ENCODE peak calls at places on chromosomes 13 and 19, in ten cellular contexts. One of them, this sample, is unnamed. For H3K4me1, the result is how much of the 10 kb centered on the place peaks cover.

GRCh38 chr13:51684076-51684475 is 99.8 kb downstream of the WDFY2 start:
- DNase-seq in heart right ventricle: no peak
- DNase-seq in right lobe of liver: no peak
- DNase-seq in adrenal gland: no peak
- DNase-seq in tibial artery: no peak
- DNase-seq in osteoblast: peak
- DNase-seq in thoracic aorta: no peak
- DNase-seq in cardiac muscle cell: no peak
- DNase-seq in uterus: no peak
- DNase-seq in fibroblast of lung: peak
- DNase-seq in this sample: no peak

GRCh38 chr19:58557253-58558065 is 952 bp downstream of the UBE2M start:
- DNase-seq in heart right ventricle: no peak
- DNase-seq in right lobe of liver: no peak
- DNase-seq in adrenal gland: peak
- DNase-seq in tibial artery: no peak
- DNase-seq in osteoblast: peak
- DNase-seq in thoracic aorta: no peak
- DNase-seq in cardiac muscle cell: no peak
- DNase-seq in uterus: no peak
- DNase-seq in fibroblast of lung: no peak
- DNase-seq in this sample: no peak

GRCh38 chr13:28657784-28658538 is 969 bp upstream of the POMP start:
- DNase-seq in heart right ventricle: no peak
- DNase-seq in right lobe of liver: no peak
- DNase-seq in adrenal gland: no peak
- DNase-seq in tibial artery: no peak
- DNase-seq in osteoblast: no peak
- DNase-seq in thoracic aorta: no peak
- DNase-seq in cardiac muscle cell: no peak
- DNase-seq in uterus: no peak
- DNase-seq in fibroblast of lung: peak
- DNase-seq in this sample: no peak

GRCh38 chr13:73957889-73958288 is 176.3 kb downstream of the KLF12 start:
- DNase-seq in heart right ventricle: no peak
- DNase-seq in right lobe of liver: no peak
- DNase-seq in adrenal gland: no peak
- DNase-seq in tibial artery: no peak
- DNase-seq in osteoblast: no peak
- DNase-seq in thoracic aorta: no peak
- DNase-seq in cardiac muscle cell: no peak
- DNase-seq in uterus: no peak
- DNase-seq in fibroblast of lung: no peak
- DNase-seq in this sample: no peak

GRCh38 chr13:77696006-77696862 is 1.3 kb upstream of the SLAIN1 start:
- DNase-seq in heart right ventricle: no peak
- DNase-seq in right lobe of liver: no peak
- DNase-seq in adrenal gland: no peak
- DNase-seq in tibial artery: no peak
- DNase-seq in osteoblast: no peak
- DNase-seq in thoracic aorta: no peak
- DNase-seq in cardiac muscle cell: peak
- DNase-seq in uterus: no peak
- DNase-seq in fibroblast of lung: peak
- DNase-seq in this sample: no peak

GRCh38 chr13:40076765-40077362 is 421.4 kb downstream of the COG6 start:
- DNase-seq in heart right ventricle: no peak
- DNase-seq in right lobe of liver: no peak
- DNase-seq in adrenal gland: no peak
- DNase-seq in tibial artery: no peak
- DNase-seq in osteoblast: no peak
- DNase-seq in thoracic aorta: no peak
- DNase-seq in cardiac muscle cell: no peak
- DNase-seq in uterus: no peak
- DNase-seq in fibroblast of lung: no peak
- DNase-seq in this sample: no peak

GRCh38 chr13:35475131-35475959 is 1.1 kb downstream of the MAB21L1 start:
- DNase-seq in heart right ventricle: peak
- DNase-seq in right lobe of liver: peak
- DNase-seq in adrenal gland: peak
- DNase-seq in tibial artery: peak
- DNase-seq in osteoblast: peak
- DNase-seq in thoracic aorta: no peak
- DNase-seq in cardiac muscle cell: peak
- DNase-seq in uterus: no peak
- DNase-seq in fibroblast of lung: peak
- DNase-seq in this sample: peak

GRCh38 chr19:50551034-50551712 is 17.1 kb downstream of the LRRC4B start:
- DNase-seq in heart right ventricle: no peak
- DNase-seq in right lobe of liver: no peak
- DNase-seq in adrenal gland: no peak
- DNase-seq in tibial artery: no peak
- DNase-seq in osteoblast: peak
- DNase-seq in thoracic aorta: no peak
- DNase-seq in cardiac muscle cell: no peak
- DNase-seq in uterus: no peak
- DNase-seq in fibroblast of lung: no peak
- DNase-seq in this sample: no peak

GRCh38 chr19:38684078-38684861 is 36.8 kb downstream of the ACTN4 start:
- DNase-seq in heart right ventricle: no peak
- DNase-seq in right lobe of liver: no peak
- DNase-seq in adrenal gland: peak
- DNase-seq in tibial artery: peak
- DNase-seq in osteoblast: peak
- DNase-seq in thoracic aorta: peak
- DNase-seq in cardiac muscle cell: no peak
- DNase-seq in uterus: peak
- DNase-seq in fibroblast of lung: peak
- DNase-seq in this sample: peak

GRCh38 chr19:38686530-38686888 is 39.1 kb downstream of the ACTN4 start:
- DNase-seq in heart right ventricle: no peak
- DNase-seq in right lobe of liver: no peak
- DNase-seq in adrenal gland: no peak
- DNase-seq in tibial artery: no peak
- DNase-seq in osteoblast: no peak
- DNase-seq in thoracic aorta: no peak
- DNase-seq in cardiac muscle cell: no peak
- DNase-seq in uterus: no peak
- DNase-seq in fibroblast of lung: no peak
- DNase-seq in this sample: no peak

GRCh38 chr19:38687837-38688378 is 40.5 kb downstream of the ACTN4 start:
- DNase-seq in heart right ventricle: no peak
- DNase-seq in right lobe of liver: no peak
- DNase-seq in adrenal gland: no peak
- DNase-seq in tibial artery: no peak
- DNase-seq in osteoblast: peak
- DNase-seq in thoracic aorta: no peak
- DNase-seq in cardiac muscle cell: no peak
- DNase-seq in uterus: no peak
- DNase-seq in fibroblast of lung: no peak
- DNase-seq in this sample: peak

GRCh38 chr19:38684862-38685665 is 37.6 kb downstream of the ACTN4 start:
- DNase-seq in heart right ventricle: no peak
- DNase-seq in right lobe of liver: no peak
- DNase-seq in adrenal gland: no peak
- DNase-seq in tibial artery: no peak
- DNase-seq in osteoblast: peak
- DNase-seq in thoracic aorta: no peak
- DNase-seq in cardiac muscle cell: no peak
- DNase-seq in uterus: no peak
- DNase-seq in fibroblast of lung: no peak
- DNase-seq in this sample: no peak

DNA sequence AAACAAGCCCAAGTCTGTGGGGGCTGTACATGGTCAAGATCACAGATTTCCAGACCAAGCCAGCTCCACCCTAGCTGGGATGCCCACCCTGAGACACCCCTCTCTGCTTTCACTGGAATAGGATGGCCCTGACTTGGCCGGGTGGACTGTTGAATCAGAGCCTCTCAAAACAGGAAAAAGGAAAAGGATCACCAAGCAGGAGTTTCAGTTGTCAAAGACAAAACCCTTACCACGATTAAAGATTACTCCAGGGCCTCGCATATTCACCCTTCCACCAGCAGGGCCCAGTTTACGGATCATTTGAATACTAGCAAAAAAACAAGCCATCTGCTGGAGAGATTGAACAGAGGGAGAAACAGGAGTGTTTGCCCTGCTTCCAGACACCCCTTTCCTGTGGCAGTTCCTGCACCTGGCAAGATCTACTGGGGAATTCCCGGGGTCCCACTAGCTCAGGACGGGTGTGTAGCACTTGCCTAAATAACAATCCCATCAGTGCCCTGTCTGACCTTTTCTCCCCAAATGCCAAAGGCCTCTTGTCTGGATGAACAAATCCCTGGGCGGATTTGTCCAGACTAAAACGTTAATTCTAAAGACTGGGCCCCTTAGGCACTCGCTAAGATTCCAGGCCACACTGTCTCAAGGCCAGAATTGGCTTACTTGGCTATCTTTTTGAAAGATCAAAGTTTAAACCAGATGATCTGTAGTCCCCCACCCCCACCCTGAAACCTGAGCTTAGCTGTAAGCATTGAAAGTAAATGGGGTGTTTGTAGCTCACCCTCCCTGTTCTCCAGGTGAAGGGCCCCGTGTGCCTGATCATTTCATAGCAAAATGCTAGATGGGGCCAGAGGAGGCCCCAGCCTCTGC is 38.4 kb downstream of the ACTN4 start:
- DNase-seq in heart right ventricle: no peak
- DNase-seq in right lobe of liver: no peak
- DNase-seq in adrenal gland: no peak
- DNase-seq in tibial artery: no peak
- DNase-seq in osteoblast: peak
- DNase-seq in thoracic aorta: no peak
- DNase-seq in cardiac muscle cell: peak
- DNase-seq in uterus: no peak
- DNase-seq in fibroblast of lung: peak
- DNase-seq in this sample: peak
- H3K4me1 ChIP-seq in heart right ventricle: half or more
- H3K4me1 ChIP-seq in right lobe of liver: under half
- H3K4me1 ChIP-seq in adrenal gland: half or more
- H3K4me1 ChIP-seq in tibial artery: half or more
- H3K4me1 ChIP-seq in osteoblast: half or more
- H3K4me1 ChIP-seq in thoracic aorta: half or more
- H3K4me1 ChIP-seq in cardiac muscle cell: under half
- H3K4me1 ChIP-seq in uterus: under half
- H3K4me1 ChIP-seq in fibroblast of lung: under half
- H3K4me1 ChIP-seq in this sample: half or more

GRCh38 chr19:4639531-4640246 is 373 bp downstream of the TNFAIP8L1 start:
- DNase-seq in heart right ventricle: peak
- DNase-seq in right lobe of liver: peak
- DNase-seq in adrenal gland: no peak
- DNase-seq in tibial artery: no peak
- DNase-seq in osteoblast: peak
- DNase-seq in thoracic aorta: no peak
- DNase-seq in cardiac muscle cell: no peak
- DNase-seq in uterus: peak
- DNase-seq in fibroblast of lung: no peak
- DNase-seq in this sample: peak

GRCh38 chr19:4638330-4638729 is 986 bp upstream of the TNFAIP8L1 start:
- DNase-seq in heart right ventricle: peak
- DNase-seq in right lobe of liver: no peak
- DNase-seq in adrenal gland: peak
- DNase-seq in tibial artery: no peak
- DNase-seq in osteoblast: peak
- DNase-seq in thoracic aorta: no peak
- DNase-seq in cardiac muscle cell: no peak
- DNase-seq in uterus: no peak
- DNase-seq in fibroblast of lung: no peak
- DNase-seq in this sample: peak

GRCh38 chr19:4641132-4641531 is 1.8 kb downstream of the TNFAIP8L1 start:
- DNase-seq in heart right ventricle: no peak
- DNase-seq in right lobe of liver: no peak
- DNase-seq in adrenal gland: no peak
- DNase-seq in tibial artery: no peak
- DNase-seq in osteoblast: peak
- DNase-seq in thoracic aorta: no peak
- DNase-seq in cardiac muscle cell: no peak
- DNase-seq in uterus: no peak
- DNase-seq in fibroblast of lung: no peak
- DNase-seq in this sample: no peak

GRCh38 chr19:4638828-4639530 is at the start of gene TNFAIP8L1:
- DNase-seq in heart right ventricle: peak
- DNase-seq in right lobe of liver: peak
- DNase-seq in adrenal gland: peak
- DNase-seq in tibial artery: peak
- DNase-seq in osteoblast: peak
- DNase-seq in thoracic aorta: peak
- DNase-seq in cardiac muscle cell: peak
- DNase-seq in uterus: peak
- DNase-seq in fibroblast of lung: peak
- DNase-seq in this sample: peak

GRCh38 chr19:4640247-4641000 is 1.1 kb downstream of the TNFAIP8L1 start:
- DNase-seq in heart right ventricle: no peak
- DNase-seq in right lobe of liver: peak
- DNase-seq in adrenal gland: no peak
- DNase-seq in tibial artery: no peak
- DNase-seq in osteoblast: peak
- DNase-seq in thoracic aorta: no peak
- DNase-seq in cardiac muscle cell: no peak
- DNase-seq in uterus: no peak
- DNase-seq in fibroblast of lung: no peak
- DNase-seq in this sample: no peak
- H3K4me3 ChIP-seq in heart right ventricle: peak
- H3K4me3 ChIP-seq in right lobe of liver: peak
- H3K4me3 ChIP-seq in adrenal gland: no peak
- H3K4me3 ChIP-seq in tibial artery: peak
- H3K4me3 ChIP-seq in osteoblast: peak
- H3K4me3 ChIP-seq in thoracic aorta: peak
- H3K4me3 ChIP-seq in cardiac muscle cell: peak
- H3K4me3 ChIP-seq in uterus: peak
- H3K4me3 ChIP-seq in fibroblast of lung: peak
- H3K4me3 ChIP-seq in this sample: peak

GRCh38 chr19:1250374-1251232 is 2.2 kb downstream of the MIDN start:
- DNase-seq in heart right ventricle: peak
- DNase-seq in right lobe of liver: no peak
- DNase-seq in adrenal gland: peak
- DNase-seq in tibial artery: no peak
- DNase-seq in osteoblast: peak
- DNase-seq in thoracic aorta: no peak
- DNase-seq in cardiac muscle cell: peak
- DNase-seq in uterus: peak
- DNase-seq in fibroblast of lung: peak
- DNase-seq in this sample: peak

GRCh38 chr19:1249298-1249989 is 1.1 kb downstream of the MIDN start:
- DNase-seq in heart right ventricle: peak
- DNase-seq in right lobe of liver: peak
- DNase-seq in adrenal gland: peak
- DNase-seq in tibial artery: peak
- DNase-seq in osteoblast: peak
- DNase-seq in thoracic aorta: peak
- DNase-seq in cardiac muscle cell: peak
- DNase-seq in uterus: peak
- DNase-seq in fibroblast of lung: peak
- DNase-seq in this sample: peak

GRCh38 chr19:1247747-1248453 is 483 bp upstream of the MIDN start:
- DNase-seq in heart right ventricle: peak
- DNase-seq in right lobe of liver: peak
- DNase-seq in adrenal gland: peak
- DNase-seq in tibial artery: peak
- DNase-seq in osteoblast: peak
- DNase-seq in thoracic aorta: no peak
- DNase-seq in cardiac muscle cell: no peak
- DNase-seq in uterus: no peak
- DNase-seq in fibroblast of lung: peak
- DNase-seq in this sample: peak

GRCh38 chr19:1249990-1250298 is 1.6 kb downstream of the MIDN start:
- DNase-seq in heart right ventricle: no peak
- DNase-seq in right lobe of liver: no peak
- DNase-seq in adrenal gland: no peak
- DNase-seq in tibial artery: no peak
- DNase-seq in osteoblast: no peak
- DNase-seq in thoracic aorta: no peak
- DNase-seq in cardiac muscle cell: no peak
- DNase-seq in uterus: no peak
- DNase-seq in fibroblast of lung: no peak
- DNase-seq in this sample: no peak

DNA sequence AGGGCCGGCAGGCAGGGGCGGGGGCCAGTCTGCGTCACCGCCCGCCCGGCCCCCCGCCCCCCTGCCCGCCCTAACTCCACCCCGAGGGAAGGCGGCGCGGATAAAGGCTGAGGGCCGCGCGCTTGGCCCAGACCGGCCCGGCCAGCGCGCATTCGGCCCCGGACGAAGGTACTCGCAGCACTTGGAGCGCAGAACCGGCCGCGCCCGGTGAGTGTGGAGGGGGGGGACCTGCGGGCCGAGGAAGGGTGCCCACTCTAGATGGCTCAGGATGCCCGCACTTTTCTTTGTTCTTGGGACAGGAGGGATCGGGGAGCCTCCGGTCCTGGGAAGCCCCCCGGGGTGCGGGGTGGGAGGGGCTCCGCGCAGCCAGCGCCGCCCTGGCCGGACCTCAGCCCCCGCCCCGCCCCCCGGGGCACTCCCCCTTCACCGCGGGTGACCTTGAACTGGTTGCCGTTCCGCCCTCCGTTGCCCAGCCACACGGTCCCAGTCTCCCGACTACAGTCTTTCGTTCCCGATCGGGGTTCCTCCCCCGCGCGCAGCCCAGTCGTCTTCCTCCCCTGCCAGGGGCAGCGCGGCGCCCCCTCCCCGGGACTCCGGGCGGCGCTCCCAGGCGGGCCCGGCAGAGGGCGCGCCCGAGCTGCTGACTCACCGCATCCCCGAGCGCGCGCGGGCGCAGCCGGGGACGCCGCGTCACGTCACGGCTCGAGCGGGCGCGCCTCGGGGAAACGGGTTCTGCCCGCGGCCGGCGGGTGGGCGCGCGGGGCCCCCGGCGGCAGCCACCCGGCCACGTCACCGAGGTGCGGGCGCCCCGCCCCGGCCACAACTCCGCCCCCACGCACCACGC is at the start of gene MIDN:
- DNase-seq in heart right ventricle: peak
- DNase-seq in right lobe of liver: peak
- DNase-seq in adrenal gland: peak
- DNase-seq in tibial artery: peak
- DNase-seq in osteoblast: peak
- DNase-seq in thoracic aorta: no peak
- DNase-seq in cardiac muscle cell: peak
- DNase-seq in uterus: peak
- DNase-seq in fibroblast of lung: peak
- DNase-seq in this sample: peak
- H3K4me1 ChIP-seq in heart right ventricle: half or more
- H3K4me1 ChIP-seq in right lobe of liver: under half
- H3K4me1 ChIP-seq in adrenal gland: half or more
- H3K4me1 ChIP-seq in tibial artery: half or more
- H3K4me1 ChIP-seq in osteoblast: under half
- H3K4me1 ChIP-seq in thoracic aorta: under half
- H3K4me1 ChIP-seq in cardiac muscle cell: under half
- H3K4me1 ChIP-seq in uterus: under half
- H3K4me1 ChIP-seq in fibroblast of lung: under half
- H3K4me1 ChIP-seq in this sample: under half

GRCh38 chr13:32956595-32956933 is 59.7 kb upstream of the KL start:
- DNase-seq in heart right ventricle: no peak
- DNase-seq in right lobe of liver: no peak
- DNase-seq in adrenal gland: no peak
- DNase-seq in tibial artery: no peak
- DNase-seq in osteoblast: no peak
- DNase-seq in thoracic aorta: no peak
- DNase-seq in cardiac muscle cell: no peak
- DNase-seq in uterus: no peak
- DNase-seq in fibroblast of lung: no peak
- DNase-seq in this sample: no peak
- H3K4me3 ChIP-seq in heart right ventricle: no peak
- H3K4me3 ChIP-seq in right lobe of liver: no peak
- H3K4me3 ChIP-seq in adrenal gland: no peak
- H3K4me3 ChIP-seq in tibial artery: no peak
- H3K4me3 ChIP-seq in osteoblast: no peak
- H3K4me3 ChIP-seq in thoracic aorta: no peak
- H3K4me3 ChIP-seq in cardiac muscle cell: no peak
- H3K4me3 ChIP-seq in uterus: no peak
- H3K4me3 ChIP-seq in fibroblast of lung: no peak
- H3K4me3 ChIP-seq in this sample: no peak